ENCODE peak calls at places on chromosomes 11 and 22, in nine cellular contexts. O is HFFc6; Z is NCI-H1105 treated with DMSO at 0.1 percent for 48 hours; J is central memory CD4-positive, alpha-beta T cell; B is T-helper 9 cell; M is AG09309; D is stimulated activated CD8-positive, alpha-beta memory T cell treated with anti-CD3 and anti-CD28 coated beads, Interleukin-2, amount 100 ng/mL, for 48 hours; A is germinal center; N is brain pericyte. P is an unnamed sample.

GRCh38 chr22:44384563-44384940 is 71.8 kb upstream of the SHISAL1 start:
- DNase-seq in B (no peak), N (no peak), D (no peak), Z (no peak), J (no peak), O (no peak), A (no peak), M (no peak), P (no peak)

GRCh38 chr11:130945945-130946344 is 29.7 kb upstream of the SNX19 start:
- DNase-seq in N (peak; percentile 8), A (no peak), D (no peak), M (peak; percentile 49), J (no peak), B (no peak), O (peak; percentile 41), Z (no peak), P (peak; percentile 32)

GRCh38 chr22:37529652-37530345 is 10.6 kb upstream of the CARD10 start:
- DNase-seq in Z (peak; percentile 43), N (no peak), J (no peak), O (no peak), B (no peak), D (no peak), M (no peak), A (no peak), P (no peak)

GRCh38 chr22:33108037-33108436 is 49.9 kb upstream of the SYN3 start:
- DNase-seq in O (no peak), J (no peak), A (no peak), Z (no peak), M (no peak), D (no peak), B (no peak), N (no peak), P (no peak)

GRCh38 chr11:123011510-123011909 is 29.9 kb upstream of the BSX start:
- DNase-seq in Z (no peak), M (no peak), O (no peak), A (no peak), J (no peak), N (no peak), D (no peak), B (no peak), P (no peak)

GRCh38 chr22:20586403-20586745 is 79.0 kb downstream of the MED15 start:
- DNase-seq in D (no peak), B (no peak), O (no peak), J (no peak), A (no peak), M (no peak), N (no peak), Z (no peak), P (no peak)

GRCh38 chr11:102177974-102178631 is 67.9 kb downstream of the YAP1 start:
- DNase-seq in B (no peak), O (peak; percentile 91), D (no peak), Z (no peak), N (peak; percentile 67), M (peak; percentile 67), J (no peak), A (peak; percentile 4), P (peak; percentile 51)

GRCh38 chr22:20211997-20212753 is 55.9 kb downstream of the RTN4R start:
- DNase-seq in Z (peak; percentile 84), B (no peak), N (no peak), D (no peak), O (no peak), M (no peak), J (no peak), A (no peak), P (no peak)